ENCODE peak calls at places on chromosomes 1 and 21, in eight cellular contexts. V is CD8-positive, alpha-beta T cell; B is aorta; I is upper lobe of right lung; W is stomach; H is heart right ventricle; Y is psoas muscle; N is right cardiac atrium. A is an unnamed sample. For H3K4me1, the result is how much of the 10 kb centered on the place peaks cover.

GRCh38 chr1:44829506-44830384 is 13.3 kb downstream of the PTCH2 start:
- DNase-seq in B (peak), H (no peak), N (no peak), I (no peak), W (no peak), Y (no peak), V (no peak), A (no peak)

GRCh38 chr1:62601412-62601971 is 4.2 kb downstream of the ANGPTL3 start:
- DNase-seq in V (no peak), H (no peak), I (no peak), Y (no peak), B (no peak), W (no peak), N (no peak), A (no peak)

GRCh38 chr1:167715653-167716302 is 6.0 kb upstream of the MPZL1 start:
- DNase-seq in W (no peak), B (no peak), I (no peak), Y (no peak), V (no peak), H (no peak), N (no peak), A (no peak)

GRCh38 chr1:233253231-233254038 is 42.1 kb downstream of the PCNX2 start:
- DNase-seq in N (no peak), V (no peak), H (no peak), Y (no peak), B (no peak), W (no peak), I (no peak), A (no peak)

GRCh38 chr21:35036521-35037383 is 12.3 kb downstream of the RUNX1 start:
- DNase-seq in V (no peak), W (no peak), I (no peak), H (no peak), B (no peak), Y (no peak), N (no peak), A (no peak)

GRCh38 chr1:94597701-94598100 is 56.1 kb upstream of the F3 start:
- DNase-seq in B (no peak), W (no peak), Y (no peak), H (no peak), V (no peak), N (no peak), I (no peak), A (no peak)

GRCh38 chr21:42724226-42724920 is 71.0 kb downstream of the PDE9A start:
- DNase-seq in W (no peak), H (peak), I (no peak), N (peak), Y (no peak), B (no peak), V (no peak), A (peak)

GRCh38 chr1:40477680-40478057 is 579 bp downstream of the ZFP69 start:
- DNase-seq in B (no peak), V (no peak), N (no peak), I (no peak), W (no peak), Y (no peak), H (peak), A (peak)

GRCh38 chr1:203636306-203636705 is 9.7 kb downstream of the ATP2B4 start:
- DNase-seq in W (no peak), I (no peak), H (no peak), N (peak), B (no peak), Y (peak), V (no peak), A (no peak)

GRCh38 chr1:18100493-18101063 is 7.0 kb upstream of the IGSF21 start:
- DNase-seq in B (no peak), I (no peak), W (peak), N (peak), H (peak), Y (peak), V (peak), A (peak)

DNA sequence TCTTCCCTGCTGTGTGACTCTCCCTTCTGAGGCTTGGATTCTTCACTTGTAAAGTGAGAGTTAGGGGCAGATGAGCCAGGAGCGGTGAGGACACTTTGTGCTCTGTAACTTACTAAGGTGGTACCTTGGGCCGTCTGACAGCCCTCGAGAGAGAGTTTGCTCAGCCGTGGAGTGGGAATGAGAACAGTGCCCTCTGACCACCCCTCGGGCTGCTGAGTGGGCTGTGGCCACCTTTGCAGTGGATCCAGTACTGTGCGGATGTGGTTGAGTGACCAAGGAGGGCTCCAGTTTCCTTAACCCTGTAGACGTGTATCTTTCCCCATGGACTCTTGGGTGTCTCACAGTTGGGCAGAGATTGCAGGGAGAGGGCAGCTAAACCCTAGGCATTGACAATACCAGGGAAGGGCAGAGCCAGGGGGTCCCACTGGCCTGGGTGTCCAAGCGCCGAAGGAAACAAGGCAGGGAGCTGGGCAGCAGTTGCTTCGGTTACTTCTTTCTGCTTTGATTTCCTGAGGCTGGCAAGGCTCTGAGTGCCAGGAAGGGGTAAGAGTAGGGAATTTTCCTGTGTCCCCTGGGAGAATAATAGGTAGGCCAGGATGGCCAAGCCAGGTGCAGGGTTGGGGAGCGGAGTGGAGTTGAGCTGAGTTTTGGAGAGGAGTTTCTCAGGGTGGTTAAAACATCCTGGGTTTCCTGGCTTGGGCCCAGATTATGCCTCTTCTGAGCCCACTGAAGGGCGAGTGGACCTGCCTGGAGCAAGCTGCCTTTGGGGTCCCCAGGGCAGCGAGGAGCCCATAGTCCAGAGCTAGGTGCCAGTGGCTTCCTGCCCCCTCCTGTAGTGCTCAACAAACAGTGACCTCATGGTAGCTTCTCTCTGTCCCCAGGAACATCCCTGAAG is 27.6 kb downstream of the HMGCS2 start:
- DNase-seq in Y (no peak), I (no peak), H (no peak), W (no peak), B (no peak), N (no peak), V (no peak), A (no peak)
- H3K27ac ChIP-seq in Y (no peak), I (no peak), H (no peak), W (no peak), B (peak), N (no peak), V (no peak), A (peak)

GRCh38 chr1:113770031-113770430 is 10.7 kb upstream of the PHTF1 start:
- DNase-seq in W (no peak), I (no peak), V (no peak), Y (no peak), N (no peak), B (no peak), H (no peak), A (no peak)

GRCh38 chr1:113765306-113765705 is 6.0 kb upstream of the PHTF1 start:
- DNase-seq in H (no peak), I (no peak), B (no peak), V (no peak), W (no peak), Y (no peak), N (no peak), A (no peak)

GRCh38 chr1:113763651-113764050 is 4.4 kb upstream of the PHTF1 start:
- DNase-seq in N (no peak), H (no peak), Y (no peak), V (no peak), W (no peak), I (no peak), B (no peak), A (no peak)

GRCh38 chr1:113769599-113769970 is 10.3 kb upstream of the PHTF1 start:
- DNase-seq in W (no peak), V (no peak), H (no peak), Y (no peak), N (no peak), B (no peak), I (no peak), A (no peak)

DNA sequence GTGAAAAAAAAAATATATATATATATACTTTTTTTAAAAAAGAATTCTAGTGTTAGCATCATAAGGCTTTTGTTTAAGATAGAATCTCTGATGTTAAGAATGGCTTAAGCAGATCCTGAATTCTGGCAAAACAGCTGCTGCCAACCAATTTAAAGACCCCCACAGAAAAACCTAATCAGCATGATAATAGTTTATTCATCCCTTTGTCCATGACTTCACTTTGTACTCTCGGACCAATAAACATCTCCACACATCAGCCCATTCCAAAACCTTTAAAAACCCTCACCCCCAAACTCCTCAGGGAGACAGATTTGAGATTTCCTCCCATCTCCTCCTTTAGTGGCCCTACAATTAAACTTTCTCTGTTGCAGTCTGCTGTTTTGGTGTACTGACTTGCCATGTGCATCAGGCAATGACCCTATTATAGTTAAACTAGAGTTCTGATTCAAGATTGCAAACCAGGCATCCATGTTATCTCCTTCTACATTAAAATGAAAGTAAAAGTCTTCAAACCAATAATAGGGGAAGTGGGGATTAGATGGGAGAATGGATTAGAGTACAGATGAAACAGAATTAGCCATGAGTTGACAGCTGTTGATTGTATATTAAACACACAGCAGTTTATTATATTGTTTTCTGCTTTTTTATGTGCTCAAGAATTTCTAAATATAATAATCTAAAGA is 9.8 kb upstream of the PHTF1 start:
- DNase-seq in N (no peak), V (no peak), B (no peak), Y (no peak), H (no peak), I (no peak), W (no peak), A (no peak)
- H3K4me1 ChIP-seq in N (under half), V (under half), B (under half), Y (under half), H (under half), I (under half), W (under half), A (under half)

GRCh38 chr1:67264899-67265298 is 42.8 kb upstream of the IL12RB2 start:
- DNase-seq in B (no peak), W (no peak), Y (no peak), I (no peak), V (no peak), N (no peak), H (no peak), A (no peak)
- H3K4me3 ChIP-seq in B (no peak), W (no peak), Y (no peak), I (no peak), V (no peak), N (no peak), H (no peak), A (no peak)

DNA sequence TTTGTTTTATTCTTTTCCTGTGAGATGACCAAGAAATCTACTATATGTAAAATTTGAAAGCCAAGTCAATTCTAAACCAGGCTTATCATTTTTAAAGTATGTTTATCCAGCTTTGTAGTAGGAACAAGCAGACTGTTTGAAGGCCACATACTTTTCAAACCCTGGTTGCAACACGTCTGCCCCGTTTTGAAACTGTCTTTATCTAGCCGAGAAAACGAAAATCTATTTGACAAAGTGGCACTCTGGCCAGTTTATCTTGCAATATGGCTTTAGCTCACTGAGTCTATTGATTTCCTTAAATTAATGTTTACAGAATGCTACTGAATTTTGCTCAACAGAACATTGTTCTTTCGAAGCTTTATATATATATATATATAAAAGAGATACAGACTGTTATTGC is 39.7 kb downstream of the PROX1 start:
- DNase-seq in I (no peak), H (no peak), V (no peak), W (no peak), B (no peak), Y (no peak), N (no peak), A (no peak)
- H3K27ac ChIP-seq in I (no peak), H (peak), V (no peak), W (no peak), B (no peak), Y (peak), N (no peak), A (no peak)

DNA sequence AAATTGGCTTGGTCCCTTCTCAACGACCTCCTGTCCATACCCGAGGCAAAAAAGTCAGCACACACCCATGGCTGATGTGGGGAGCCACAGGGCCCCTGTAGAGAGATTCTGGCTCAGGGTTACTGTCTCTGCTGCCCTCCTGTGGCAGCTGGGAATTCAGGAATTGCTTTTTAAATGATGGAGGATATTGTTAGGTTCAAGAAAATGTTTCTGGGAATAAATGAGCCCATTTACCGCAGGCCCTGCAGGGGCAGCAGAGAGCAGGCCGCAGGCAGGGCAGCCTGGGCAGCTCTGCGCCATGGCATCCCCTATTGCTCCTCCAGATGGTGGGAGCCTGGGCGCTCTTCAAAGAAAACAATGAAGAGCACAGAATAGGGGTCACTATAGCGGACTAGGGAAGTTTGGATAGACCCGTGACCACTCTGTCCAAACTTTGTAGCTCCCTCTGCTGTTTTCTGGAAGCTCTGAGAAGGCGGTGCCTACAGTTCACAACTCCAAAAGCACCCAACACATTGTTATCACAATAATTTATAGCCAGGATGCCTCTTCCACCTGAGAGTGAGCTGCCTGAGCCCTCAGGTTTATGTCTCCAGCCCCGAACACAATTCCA is 201.1 kb downstream of the BACH1 start:
- DNase-seq in N (no peak), W (no peak), V (no peak), B (no peak), I (no peak), Y (no peak), H (no peak), A (no peak)
- H3K4me1 ChIP-seq in N (under half), W (under half), V (under half), B (under half), I (under half), Y (under half), H (under half), A (under half)

GRCh38 chr1:178942285-178943218 is 71.7 kb upstream of the ANGPTL1 start:
- DNase-seq in W (no peak), V (peak), Y (peak), N (peak), H (no peak), I (no peak), B (no peak), A (no peak)
- H3K4me3 ChIP-seq in W (no peak), V (no peak), Y (no peak), N (no peak), H (no peak), I (no peak), B (no peak), A (no peak)

GRCh38 chr1:66281808-66282207 is 252.1 kb upstream of the SGIP1 start:
- DNase-seq in N (no peak), Y (no peak), B (no peak), W (no peak), H (no peak), I (no peak), V (no peak), A (no peak)

GRCh38 chr1:66283583-66284041 is 250.3 kb upstream of the SGIP1 start:
- DNase-seq in H (no peak), B (no peak), W (no peak), N (no peak), Y (no peak), I (no peak), V (no peak), A (no peak)

GRCh38 chr1:66284746-66285145 is 249.2 kb upstream of the SGIP1 start:
- DNase-seq in V (no peak), N (no peak), Y (no peak), H (no peak), I (no peak), W (no peak), B (no peak), A (no peak)

GRCh38 chr1:66282343-66282852 is 251.6 kb upstream of the SGIP1 start:
- DNase-seq in H (peak), Y (no peak), B (no peak), W (no peak), I (no peak), N (peak), V (peak), A (peak)

GRCh38 chr1:66282885-66283284 is 251.1 kb upstream of the SGIP1 start:
- DNase-seq in B (no peak), H (no peak), V (no peak), I (no peak), N (no peak), Y (no peak), W (no peak), A (no peak)
- H3K27ac ChIP-seq in B (peak), H (peak), V (no peak), I (peak), N (peak), Y (peak), W (peak), A (peak)

GRCh38 chr1:8354038-8354437 is 36.1 kb downstream of the SLC45A1 start:
- DNase-seq in H (no peak), I (no peak), V (no peak), W (no peak), Y (no peak), N (no peak), B (no peak), A (no peak)
- H3K4me1 ChIP-seq in H (half or more), I (under half), V (under half), W (under half), Y (under half), N (under half), B (under half), A (under half)

A was measured in transverse colon.